ENCODE peak calls at places on chromosomes 5 and 9, in four cellular contexts. U is activated CD4-positive, alpha-beta T cell treated with anti-CD3 and anti-CD28 coated beads, Interleukin-2, amount 10 ng/mL, durations not matched to agents 7 days and 5 days; L is left ventricle myocardium superior; E is effector memory CD8-positive, alpha-beta T cell. S is an unnamed sample.

GRCh38 chr5:171157775-171158174 is 151.3 kb upstream of the TLX3 start:
- DNase-seq in U (no peak), L (no peak), E (no peak), S (no peak)

GRCh38 chr5:79130781-79131180 is 19.2 kb downstream of the BHMT start:
- DNase-seq in U (no peak), L (no peak), E (no peak), S (no peak)

GRCh38 chr9:135252980-135253304 is 165.5 kb downstream of the OLFM1 start:
- DNase-seq in U (no peak), L (no peak), E (no peak), S (no peak)

GRCh38 chr9:80509358-80509757 is 937.6 kb downstream of the TLE4 start:
- DNase-seq in U (no peak), L (no peak), E (no peak), S (no peak)

GRCh38 chr5:27491047-27491446 is 452.7 kb upstream of the CDH9 start:
- DNase-seq in U (no peak), L (no peak), E (no peak), S (no peak)

GRCh38 chr5:156883316-156883875 is 33.3 kb downstream of the PPP1R2B start:
- DNase-seq in U (no peak), L (no peak), E (no peak), S (no peak)

GRCh38 chr9:113380869-113381378 is 4.1 kb upstream of the HDHD3 start:
- DNase-seq in U (no peak), L (no peak), E (no peak), S (no peak)

GRCh38 chr5:75818661-75819060 is 101.4 kb upstream of the POC5 start:
- DNase-seq in U (no peak), L (no peak), E (no peak), S (no peak)

GRCh38 chr5:15137414-15137813 is 265.8 kb upstream of the ANKH start:
- DNase-seq in U (no peak), L (no peak), E (no peak), S (no peak)

GRCh38 chr9:135602789-135603481 is 36.4 kb downstream of the GLT6D1 start:
- DNase-seq in U (peak), L (peak), E (peak), S (peak)

GRCh38 chr5:142013734-142014495 is 1.1 kb upstream of the GNPDA1 start:
- DNase-seq in U (no peak), L (peak), E (no peak), S (no peak)

GRCh38 chr5:157252741-157253465 is 13.0 kb upstream of the CYFIP2 start:
- DNase-seq in U (peak), L (no peak), E (peak), S (no peak)

GRCh38 chr5:77851229-77852067 is 75.3 kb upstream of the TBCA start:
- DNase-seq in U (no peak), L (peak), E (no peak), S (peak)

GRCh38 chr5:67731886-67732285 is 483.7 kb upstream of the PIK3R1 start:
- DNase-seq in U (no peak), L (no peak), E (no peak), S (no peak)

GRCh38 chr9:79701651-79702050 is 129.9 kb downstream of the TLE4 start:
- DNase-seq in U (no peak), L (no peak), E (no peak), S (peak)

GRCh38 chr9:89226076-89226475 is 47.5 kb upstream of the SHC3 start:
- DNase-seq in U (no peak), L (peak), E (no peak), S (no peak)

GRCh38 chr9:115739096-115739875 is 414.3 kb upstream of the PAPPA start:
- DNase-seq in U (no peak), L (no peak), E (no peak), S (no peak)

GRCh38 chr9:36192196-36192595 is 1.5 kb downstream of the CLTA start:
- DNase-seq in U (no peak), L (no peak), E (no peak), S (no peak)

GRCh38 chr5:14753947-14754346 is 89.4 kb downstream of the OTULIN start:
- DNase-seq in U (no peak), L (no peak), E (no peak), S (no peak)

GRCh38 chr5:90506221-90506620 is 23.2 kb downstream of the LYSMD3 start:
- DNase-seq in U (no peak), L (no peak), E (no peak), S (no peak)

GRCh38 chr9:127651697-127652610 is 39.9 kb downstream of the STXBP1 start:
- DNase-seq in U (no peak), L (no peak), E (no peak), S (no peak)

GRCh38 chr9:138023394-138024124 is 146.0 kb downstream of the CACNA1B start:
- DNase-seq in U (no peak), L (no peak), E (no peak), S (no peak)

S was measured in naive B cell.